ENCODE peak calls at places on chromosomes 11 and 22, in ten cellular contexts. F, E, Z, W, Y, V, A, X, U and B are unnamed samples. For H3K27me3, the result is how much of the 10 kb centered on the place peaks cover.

GRCh38 chr11:57476223-57476882 is 16.0 kb downstream of the RTN4RL2 start:
- DNase-seq in F (no peak), E (peak), Z (peak), W (no peak), Y (peak), V (peak), A (peak), X (peak), U (no peak), B (no peak)

GRCh38 chr11:77065878-77066228 is 918 bp upstream of the CAPN5 start:
- DNase-seq in F (no peak), E (peak), Z (peak), W (no peak), Y (peak), V (peak), A (peak), X (no peak), U (no peak), B (no peak)

GRCh38 chr11:86592047-86592564 is 80.3 kb downstream of the ME3 start:
- DNase-seq in F (no peak), E (no peak), Z (no peak), W (peak), Y (no peak), V (no peak), A (no peak), X (no peak), U (peak), B (no peak)

GRCh38 chr11:125457814-125458343 is 38.2 kb downstream of the FEZ1 start:
- DNase-seq in F (peak), E (no peak), Z (peak), W (peak), Y (no peak), V (peak), A (peak), X (no peak), U (peak), B (peak)

GRCh38 chr22:32473388-32473952 is 1.1 kb upstream of the FBXO7 start:
- DNase-seq in F (peak), E (no peak), Z (peak), W (no peak), Y (no peak), V (peak), A (no peak), X (peak), U (peak), B (peak)

GRCh38 chr11:45885921-45886721 is 670 bp downstream of the MAPK8IP1 start:
- DNase-seq in F (no peak), E (no peak), Z (no peak), W (no peak), Y (no peak), V (no peak), A (no peak), X (no peak), U (no peak), B (no peak)

GRCh38 chr11:27653990-27654758 is 46.1 kb downstream of the BDNF start:
- DNase-seq in F (no peak), E (no peak), Z (no peak), W (no peak), Y (no peak), V (no peak), A (no peak), X (no peak), U (no peak), B (no peak)

GRCh38 chr11:78419327-78419726 is 1.7 kb upstream of the GAB2 start:
- DNase-seq in F (no peak), E (no peak), Z (peak), W (peak), Y (peak), V (peak), A (peak), X (no peak), U (peak), B (peak)

DNA sequence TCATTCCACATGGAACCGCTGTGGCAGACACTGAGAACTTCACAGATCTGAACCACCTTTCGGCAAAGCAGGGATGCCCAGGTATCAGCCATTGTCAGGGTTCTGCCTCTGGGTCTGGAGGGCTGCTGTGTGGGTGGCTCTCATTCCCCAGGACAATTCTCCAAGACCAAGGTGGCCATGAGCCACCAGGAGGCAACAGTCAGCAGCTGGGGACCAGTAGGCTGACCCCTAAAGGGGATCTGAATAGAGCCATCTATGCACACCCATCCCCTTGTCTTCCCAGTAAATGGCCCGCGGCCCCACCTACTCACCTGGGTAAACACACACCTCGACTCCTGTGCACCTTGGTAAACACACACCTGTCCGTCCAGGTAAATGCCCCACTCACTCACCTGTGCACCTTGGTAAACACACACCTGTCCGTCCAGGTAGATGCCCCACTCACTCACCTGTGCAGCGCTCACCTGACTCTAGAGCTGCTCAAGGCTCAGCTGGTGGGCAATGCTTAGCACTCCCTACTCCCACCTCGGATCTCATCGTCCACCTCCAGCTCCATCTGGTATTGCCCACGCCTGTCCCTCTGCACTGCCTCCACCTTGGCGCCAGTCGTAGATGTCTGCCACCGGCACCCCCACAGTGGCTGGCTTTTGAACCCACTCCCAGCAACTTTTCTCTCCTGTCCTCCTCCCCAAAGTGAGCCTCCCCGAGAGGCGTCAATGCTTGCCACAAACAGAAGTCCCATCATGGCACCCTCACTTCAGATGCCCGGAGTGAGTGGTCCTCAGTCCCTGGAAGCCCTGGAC is 10.2 kb downstream of the SLC25A1 start:
- DNase-seq in F (no peak), E (peak), Z (no peak), W (no peak), Y (no peak), V (no peak), A (no peak), X (no peak), U (no peak), B (no peak)
- TF ChIP-seq CTCF in F (peak), E (peak), Z (no peak), W (no peak), Y (no peak), V (no peak), A (no peak), X (peak), U (no peak), B (no peak)

GRCh38 chr11:119798656-119799055 is 69.7 kb upstream of the NECTIN1 start:
- DNase-seq in F (no peak), E (no peak), Z (no peak), W (no peak), Y (peak), V (no peak), A (no peak), X (no peak), U (no peak), B (no peak)
- H3K27me3 ChIP-seq in F (under half), E (under half), Z (under half), W (under half), Y (under half), V (under half), A (under half), X (under half), U (under half), B (under half)

GRCh38 chr22:50545522-50546325 is at the start of gene KLHDC7B:
- DNase-seq in F (no peak), E (no peak), Z (no peak), W (no peak), Y (peak), V (no peak), A (peak), X (no peak), U (no peak), B (no peak)
- TF ChIP-seq CTCF in F (no peak), E (no peak), Z (no peak), W (no peak), Y (no peak), V (no peak), A (no peak), X (no peak), U (no peak), B (peak)

GRCh38 chr11:123755813-123756212 is 1.5 kb upstream of the OR6X1 start:
- DNase-seq in F (no peak), E (no peak), Z (no peak), W (no peak), Y (no peak), V (no peak), A (no peak), X (no peak), U (no peak), B (no peak)

GRCh38 chr11:123754101-123754568 is at the start of gene OR6X1:
- DNase-seq in F (no peak), E (no peak), Z (no peak), W (no peak), Y (no peak), V (no peak), A (no peak), X (no peak), U (no peak), B (no peak)

GRCh38 chr11:123753110-123753509 is 1.2 kb downstream of the OR6X1 start:
- DNase-seq in F (no peak), E (no peak), Z (no peak), W (no peak), Y (no peak), V (no peak), A (no peak), X (peak), U (no peak), B (no peak)

GRCh38 chr11:123755344-123755743 is 1.0 kb upstream of the OR6X1 start:
- DNase-seq in F (no peak), E (no peak), Z (no peak), W (no peak), Y (no peak), V (no peak), A (no peak), X (no peak), U (no peak), B (no peak)

GRCh38 chr11:123751777-123752176 is 2.5 kb downstream of the OR6X1 start:
- DNase-seq in F (no peak), E (no peak), Z (no peak), W (peak), Y (no peak), V (no peak), A (no peak), X (no peak), U (no peak), B (no peak)
- H3K27me3 ChIP-seq in F (under half), E (under half), Z (under half), W (under half), Y (under half), V (under half), A (under half), X (under half), U (under half), B (under half)